ENCODE peak calls at places on chromosomes 12 and 14, in ten cellular contexts. Y is OCI-LY7; K is mesenchymal stem cell; X is uterus; J is upper lobe of right lung; U is A549; F is ovary; A is heart left ventricle; W is CD4-positive, alpha-beta T cell; T is mesendoderm. B is an unnamed sample.
A peak's percentile ranks its signal among the peaks of the same experiment; 100 is the strongest.

GRCh38 chr14:96894966-96895365 is 97.8 kb downstream of the VRK1 start:
- DNase-seq in J (no peak), X (no peak), T (peak; percentile 19), F (no peak), K (peak; percentile 17), U (no peak), Y (no peak), W (no peak), A (no peak), B (no peak)

GRCh38 chr12:14955876-14956811 is 5.3 kb downstream of the ARHGDIB start:
- DNase-seq in W (no peak), U (no peak), Y (peak; percentile 53), F (no peak), J (no peak), A (no peak), K (no peak), T (no peak), X (no peak), B (no peak)

GRCh38 chr12:68639396-68639767 is 28.7 kb downstream of the RAP1B start:
- DNase-seq in J (no peak), A (no peak), Y (peak; percentile 37), U (no peak), K (no peak), F (no peak), W (no peak), X (no peak), T (no peak), B (no peak)

GRCh38 chr14:52015411-52016030 is 26.2 kb downstream of the RTRAF start:
- DNase-seq in J (no peak), X (no peak), F (no peak), U (peak; percentile 39), K (no peak), A (peak; percentile 51), W (no peak), T (peak; percentile 72), Y (peak; percentile 4), B (peak; percentile 51)

GRCh38 chr14:68791078-68791983 is 1.5 kb downstream of the ZFP36L1 start:
- DNase-seq in U (peak; percentile 38), Y (no peak), T (peak; percentile 55), J (no peak), W (no peak), X (peak; percentile 26), A (peak; percentile 39), F (no peak), K (peak; percentile 47), B (no peak)

GRCh38 chr12:68428211-68428610 is 96.0 kb upstream of the MDM1 start:
- DNase-seq in K (no peak), Y (no peak), J (no peak), F (no peak), W (no peak), A (no peak), T (no peak), X (no peak), U (no peak), B (no peak)

GRCh38 chr12:6281081-6281809 is 29.2 kb upstream of the PLEKHG6 start:
- DNase-seq in T (no peak), Y (no peak), K (no peak), J (peak; percentile 51), X (no peak), F (no peak), W (no peak), U (no peak), A (no peak), B (no peak)

GRCh38 chr14:57038689-57039088 is 228.4 kb upstream of the OTX2 start:
- DNase-seq in Y (no peak), X (no peak), F (no peak), W (no peak), T (no peak), A (no peak), J (no peak), U (no peak), K (no peak), B (no peak)

GRCh38 chr14:34059037-34059924 is 108.4 kb upstream of the EGLN3 start:
- DNase-seq in A (no peak), Y (no peak), F (no peak), X (no peak), T (no peak), J (no peak), U (peak; percentile 66), K (peak; percentile 31), W (no peak), B (no peak)

GRCh38 chr14:34062353-34062973 is 111.6 kb upstream of the EGLN3 start:
- DNase-seq in A (no peak), X (no peak), U (no peak), K (no peak), Y (no peak), J (no peak), T (no peak), F (no peak), W (no peak), B (no peak)

GRCh38 chr14:34059925-34060746 is 109.3 kb upstream of the EGLN3 start:
- DNase-seq in X (peak; percentile 70), J (peak; percentile 85), T (peak; percentile 85), F (peak; percentile 72), Y (no peak), U (peak; percentile 82), K (peak; percentile 73), A (peak; percentile 91), W (peak; percentile 26), B (peak; percentile 34)

GRCh38 chr14:34058510-34058909 is 107.6 kb upstream of the EGLN3 start:
- DNase-seq in J (no peak), W (no peak), A (no peak), K (no peak), F (no peak), X (no peak), U (no peak), Y (no peak), T (no peak), B (no peak)

GRCh38 chr14:34060747-34061050 is 109.8 kb upstream of the EGLN3 start:
- DNase-seq in Y (no peak), X (no peak), A (no peak), K (no peak), W (no peak), J (no peak), F (no peak), U (no peak), T (peak; percentile 58), B (no peak)
- H3K27ac ChIP-seq in Y (no peak overlapping the region), X (peak overlapping the region; percentile 79), A (peak overlapping the region; percentile 95), K (no peak overlapping the region), W (no peak overlapping the region), J (peak overlapping the region; percentile 80), F (no peak overlapping the region), U (peak overlapping the region; percentile 90), T (no peak overlapping the region), B (peak overlapping the region; percentile 53)

GRCh38 chr14:50345891-50346422 is 33.8 kb downstream of the DMAC2L start:
- DNase-seq in U (no peak), A (no peak), X (no peak), W (no peak), J (no peak), T (no peak), F (no peak), K (no peak), Y (no peak), B (no peak)

GRCh38 chr14:50348933-50349332 is 36.8 kb downstream of the DMAC2L start:
- DNase-seq in T (no peak), X (no peak), K (no peak), W (no peak), U (no peak), Y (no peak), J (no peak), F (no peak), A (no peak), B (no peak)

GRCh38 chr14:50344116-50344775 is 32.1 kb downstream of the DMAC2L start:
- DNase-seq in T (no peak), A (no peak), K (peak; percentile 68), X (no peak), F (no peak), U (no peak), W (no peak), J (no peak), Y (no peak), B (no peak)

GRCh38 chr14:50344831-50345563 is 32.9 kb downstream of the DMAC2L start:
- DNase-seq in F (no peak), Y (no peak), A (no peak), T (no peak), K (peak; percentile 26), W (no peak), X (no peak), J (no peak), U (no peak), B (no peak)

GRCh38 chr14:50347521-50347920 is 35.4 kb downstream of the DMAC2L start:
- DNase-seq in J (no peak), F (no peak), A (no peak), U (peak; percentile 42), Y (no peak), K (peak; percentile 56), X (no peak), T (no peak), W (no peak), B (no peak)
- H3K27ac ChIP-seq in J (no peak overlapping the region), F (peak overlapping the region; percentile 12), A (no peak overlapping the region), U (peak overlapping the region; percentile 75), Y (no peak overlapping the region), K (no peak overlapping the region), X (peak overlapping the region; percentile 96), T (no peak overlapping the region), W (no peak overlapping the region), B (no peak overlapping the region)

GRCh38 chr12:11581179-11581755 is 68.2 kb upstream of the ETV6 start:
- DNase-seq in K (peak; percentile 72), J (no peak), U (peak; percentile 77), X (peak; percentile 82), A (peak; percentile 60), T (peak; percentile 77), F (peak; percentile 75), Y (peak; percentile 86), W (peak; percentile 74), B (peak; percentile 21)

GRCh38 chr12:11578461-11578993 is 70.9 kb upstream of the ETV6 start:
- DNase-seq in T (no peak), X (no peak), F (no peak), W (no peak), Y (peak; percentile 17), A (no peak), J (no peak), U (no peak), K (no peak), B (no peak)

GRCh38 chr12:11580125-11580751 is 69.2 kb upstream of the ETV6 start:
- DNase-seq in J (peak; percentile 66), K (peak; percentile 74), A (no peak), U (peak; percentile 74), T (peak; percentile 59), F (no peak), X (peak; percentile 30), Y (peak; percentile 37), W (no peak), B (no peak)

DNA sequence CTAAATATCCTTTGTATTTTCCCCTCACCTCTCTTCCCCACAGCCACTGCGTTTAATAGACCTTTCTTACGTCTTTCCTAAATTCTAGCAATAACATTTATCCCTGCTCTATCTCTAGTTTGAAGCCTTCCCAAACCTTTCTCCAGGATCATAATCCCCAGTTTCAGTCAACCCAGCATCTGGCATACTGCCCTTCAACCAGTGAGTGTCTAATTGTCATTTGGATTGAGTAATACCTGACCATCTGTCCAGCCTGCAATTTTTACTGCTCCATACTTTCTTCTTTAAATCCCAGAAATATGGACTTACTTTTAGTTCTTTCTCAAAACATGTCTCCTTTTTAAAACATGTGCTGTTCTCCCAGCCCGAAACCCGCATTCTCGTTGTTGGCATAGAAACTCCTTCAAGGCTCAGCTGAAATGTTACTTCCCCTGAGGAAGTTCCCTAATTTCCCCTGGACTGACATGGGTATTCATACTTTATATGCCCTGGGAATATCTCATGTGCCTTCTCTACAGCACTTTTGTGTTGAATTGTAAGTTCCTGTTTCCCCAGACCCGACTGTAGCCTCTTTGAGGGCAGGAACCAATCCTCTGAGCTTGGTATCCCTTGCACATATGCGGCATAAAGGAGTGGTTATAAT is 65.1 kb upstream of the ETV6 start:
- DNase-seq in X (no peak), T (no peak), Y (no peak), A (no peak), K (no peak), J (no peak), U (no peak), F (no peak), W (no peak), B (no peak)
- H3K27ac ChIP-seq in X (no peak overlapping the region), T (no peak overlapping the region), Y (no peak overlapping the region), A (no peak overlapping the region), K (no peak overlapping the region), J (no peak overlapping the region), U (no peak overlapping the region), F (no peak overlapping the region), W (no peak overlapping the region), B (no peak overlapping the region)

GRCh38 chr14:59374048-59374447 is 91.1 kb downstream of the GPR135 start:
- DNase-seq in W (no peak), K (no peak), Y (no peak), F (no peak), U (peak; percentile 2), J (no peak), X (no peak), A (no peak), T (peak; percentile 69), B (no peak)

GRCh38 chr14:59377485-59377884 is 87.7 kb downstream of the GPR135 start:
- DNase-seq in T (no peak), F (peak; percentile 39), K (peak; percentile 63), J (no peak), X (peak; percentile 52), U (no peak), Y (no peak), W (no peak), A (no peak), B (no peak)

GRCh38 chr14:59376691-59377090 is 88.5 kb downstream of the GPR135 start:
- DNase-seq in Y (no peak), U (no peak), W (no peak), F (no peak), K (no peak), X (no peak), A (no peak), T (no peak), J (no peak), B (no peak)

GRCh38 chr14:59377991-59378720 is 87.0 kb downstream of the GPR135 start:
- DNase-seq in W (no peak), A (no peak), X (peak; percentile 40), K (peak; percentile 75), F (peak; percentile 65), J (no peak), U (no peak), Y (no peak), T (no peak), B (no peak)
- H3K27ac ChIP-seq in W (no peak overlapping the region), A (no peak overlapping the region), X (peak overlapping the region; percentile 72), K (no peak overlapping the region), F (peak overlapping the region; percentile 44), J (peak overlapping the region; percentile 53), U (no peak overlapping the region), Y (no peak overlapping the region), T (no peak overlapping the region), B (no peak overlapping the region)

B was measured in substantia nigra.